ENCODE peak calls at places on chromosome 17, in ten cellular contexts. Z is GM23338, Q is left lung, Y is ovary, R is HFF-Myc, E is OCI-LY7, V is heart right ventricle, N is lung, U is kidney epithelial cell, D is choroid plexus epithelial cell. T is an unnamed sample.

GRCh38 chr17:35735036-35735805 is 3.8 kb downstream of the RASL10B start:
- DNase-seq in Z (no peak), Q (no peak), Y (no peak), R (no peak), E (no peak), V (no peak), N (no peak), U (no peak), D (no peak), T (no peak)

GRCh38 chr17:14712471-14713075 is 411.7 kb downstream of the HS3ST3B1 start:
- DNase-seq in Z (no peak), Q (no peak), Y (no peak), R (no peak), E (no peak), V (no peak), N (no peak), U (no peak), D (peak; percentile 40), T (no peak)

GRCh38 chr17:78653382-78653781 is 76.2 kb upstream of the DNAH17 start:
- DNase-seq in Z (no peak), Q (no peak), Y (no peak), R (no peak), E (no peak), V (no peak), N (no peak), U (no peak), D (peak; percentile 79), T (no peak)

GRCh38 chr17:76467366-76467765 is at the start of gene AANAT:
- DNase-seq in Z (no peak), Q (no peak), Y (no peak), R (no peak), E (no peak), V (no peak), N (no peak), U (no peak), D (no peak), T (no peak)

GRCh38 chr17:73196500-73196899 is 3.6 kb downstream of the COG1 start:
- DNase-seq in Z (peak; percentile 66), Q (no peak), Y (peak; percentile 37), R (no peak), E (no peak), V (no peak), N (no peak), U (no peak), D (peak; percentile 63), T (no peak)

GRCh38 chr17:67487506-67487905 is 110.4 kb downstream of the PITPNC1 start:
- DNase-seq in Z (no peak), Q (no peak), Y (no peak), R (no peak), E (no peak), V (no peak), N (no peak), U (no peak), D (peak; percentile 23), T (no peak)

GRCh38 chr17:47730681-47731080 is 2.4 kb upstream of the TBX21 start:
- DNase-seq in Z (no peak), Q (no peak), Y (no peak), R (no peak), E (no peak), V (no peak), N (no peak), U (no peak), D (no peak), T (no peak)

GRCh38 chr17:17345686-17346427 is 42.7 kb downstream of the NT5M start:
- DNase-seq in Z (no peak), Q (no peak), Y (no peak), R (no peak), E (no peak), V (no peak), N (no peak), U (no peak), D (no peak), T (no peak)

GRCh38 chr17:79543566-79543965 is 67.3 kb downstream of the RBFOX3 start:
- DNase-seq in Z (no peak), Q (no peak), Y (no peak), R (no peak), E (no peak), V (no peak), N (no peak), U (no peak), D (no peak), T (no peak)

GRCh38 chr17:31830971-31831755 is 27.9 kb downstream of the COPRS start:
- DNase-seq in Z (no peak), Q (no peak), Y (no peak), R (no peak), E (no peak), V (no peak), N (no peak), U (no peak), D (peak; percentile 54), T (no peak)

GRCh38 chr17:59550703-59551102 is 14.7 kb upstream of the DHX40 start:
- DNase-seq in Z (no peak), Q (no peak), Y (no peak), R (no peak), E (no peak), V (no peak), N (no peak), U (no peak), D (no peak), T (no peak)

GRCh38 chr17:41784207-41784744 is 2.2 kb downstream of the JUP start:
- DNase-seq in Z (peak; percentile 75), Q (no peak), Y (no peak), R (no peak), E (no peak), V (peak; percentile 66), N (peak; percentile 58), U (peak; percentile 82), D (peak; percentile 74), T (no peak)

GRCh38 chr17:73697872-73698271 is 53.6 kb upstream of the SDK2 start:
- DNase-seq in Z (peak; percentile 28), Q (no peak), Y (no peak), R (no peak), E (no peak), V (no peak), N (no peak), U (no peak), D (no peak), T (no peak)

GRCh38 chr17:28727727-28728363 is 743 bp upstream of the NEK8 start:
- DNase-seq in Z (peak; percentile 97), Q (peak; percentile 71), Y (peak; percentile 61), R (no peak), E (peak; percentile 87), V (peak; percentile 43), N (peak; percentile 55), U (no peak), D (peak; percentile 44), T (peak; percentile 91)
- TF ChIP-seq CTCF in Z (peak; percentile 9), Q (no peak), Y (no peak), R (peak; percentile 25), E (peak; percentile 67), V (no peak), N (peak; percentile 4), U (peak; percentile 17), D (peak; percentile 35), T (peak; percentile 32)

GRCh38 chr17:1946021-1946932 is 78.9 kb downstream of the RTN4RL1 start:
- DNase-seq in Z (no peak), Q (no peak), Y (no peak), R (no peak), E (no peak), V (no peak), N (no peak), U (no peak), D (no peak), T (no peak)

GRCh38 chr17:1945621-1946020 is 79.5 kb downstream of the RTN4RL1 start:
- DNase-seq in Z (no peak), Q (no peak), Y (no peak), R (no peak), E (no peak), V (no peak), N (no peak), U (no peak), D (no peak), T (no peak)

GRCh38 chr17:1948517-1948825 is 76.7 kb downstream of the RTN4RL1 start:
- DNase-seq in Z (no peak), Q (no peak), Y (no peak), R (no peak), E (no peak), V (no peak), N (no peak), U (no peak), D (no peak), T (no peak)

GRCh38 chr17:1947743-1948516 is 77.2 kb downstream of the RTN4RL1 start:
- DNase-seq in Z (no peak), Q (no peak), Y (no peak), R (no peak), E (no peak), V (no peak), N (no peak), U (no peak), D (no peak), T (no peak)

GRCh38 chr17:1947229-1947742 is 77.8 kb downstream of the RTN4RL1 start:
- DNase-seq in Z (no peak), Q (no peak), Y (no peak), R (no peak), E (no peak), V (peak; percentile 75), N (peak; percentile 39), U (no peak), D (no peak), T (no peak)
- H3K4me3 ChIP-seq in Z (no peak overlapping the region), Q (no peak overlapping the region), Y (no peak overlapping the region), R (no peak overlapping the region), E (no peak overlapping the region), V (no peak overlapping the region), N (no peak overlapping the region), U (no peak overlapping the region), D (no peak overlapping the region), T (no peak overlapping the region)

DNA sequence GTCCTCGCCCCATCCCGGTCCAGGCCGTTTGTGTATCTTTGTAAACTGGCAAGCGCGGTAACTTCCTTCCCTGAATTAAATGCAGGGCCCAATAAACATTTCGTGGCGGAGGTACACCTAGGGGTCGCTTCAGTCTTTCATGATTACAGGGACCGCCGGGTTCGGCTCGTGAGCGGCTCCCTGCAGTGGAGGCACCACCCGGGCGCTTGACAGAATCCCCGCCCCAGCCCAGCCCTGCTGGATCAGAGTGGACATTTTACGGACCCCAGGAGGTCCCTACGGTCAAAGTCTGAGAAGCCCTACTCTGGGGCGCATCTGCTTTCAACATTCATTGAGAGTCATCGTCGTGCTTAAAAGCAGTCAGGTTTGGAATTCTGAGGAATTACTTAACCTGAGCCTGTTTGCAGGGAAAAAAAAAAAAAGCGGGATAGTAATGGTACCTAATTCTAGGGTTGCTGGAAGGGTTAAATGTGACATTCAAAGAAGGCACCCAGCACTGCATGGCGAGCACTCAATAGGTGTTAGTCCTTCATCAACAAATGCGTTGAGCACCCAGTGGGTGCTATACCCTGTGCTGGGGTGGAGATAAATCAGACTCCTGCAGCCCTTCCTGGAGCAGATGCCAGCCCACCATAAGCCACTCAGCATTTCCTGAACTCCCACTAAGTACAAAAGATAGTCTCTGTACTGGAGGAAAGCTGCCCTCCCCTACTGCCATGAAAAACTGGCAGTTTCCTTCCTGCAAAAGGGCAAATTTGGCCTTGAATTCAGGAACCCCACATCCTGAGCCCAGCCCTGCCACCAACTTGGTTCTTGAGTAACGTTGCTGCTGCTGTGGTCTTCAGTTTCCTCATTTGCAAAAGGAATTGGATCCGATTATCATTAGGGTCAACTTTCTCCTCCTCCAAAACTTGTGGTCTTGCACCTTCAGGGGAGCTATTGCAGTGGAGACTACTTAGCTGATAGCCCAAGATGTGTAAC is 658 bp upstream of the DUSP3 start:
- DNase-seq in Z (peak; percentile 69), Q (no peak), Y (no peak), R (no peak), E (no peak), V (no peak), N (no peak), U (no peak), D (no peak), T (no peak)
- TF ChIP-seq CTCF in Z (peak; percentile 15), Q (no peak), Y (no peak), R (no peak), E (peak; percentile 45), V (no peak), N (no peak), U (peak; percentile 29), D (peak; percentile 43), T (no peak)

GRCh38 chr17:58416937-58417299 is 416 bp downstream of the RNF43 start:
- DNase-seq in Z (peak; percentile 17), Q (no peak), Y (no peak), R (no peak), E (no peak), V (no peak), N (no peak), U (no peak), D (no peak), T (no peak)
- H3K4me3 ChIP-seq in Z (peak overlapping the region; percentile 51), Q (peak overlapping the region; percentile 23), Y (peak overlapping the region; percentile 25), R (no peak overlapping the region), E (peak overlapping the region; percentile 8), V (peak overlapping the region; percentile 42), N (no peak overlapping the region), U (peak overlapping the region; percentile 49), D (no peak overlapping the region), T (no peak overlapping the region)